ENCODE peak calls at places on chromosomes 5 and 9, in seven cellular contexts. S is lower leg skin, Q is tibial nerve, E is body of pancreas, W is K562, B is ovary, N is heart left ventricle. C is an unnamed sample.

GRCh38 chr9:133633681-133633990 is 2.5 kb upstream of the DBH start:
- DNase-seq in S (no peak), Q (no peak), E (no peak), W (no peak), B (no peak), N (no peak), C (no peak)

GRCh38 chr5:30343707-30344106 is 849.8 kb upstream of the CDH6 start:
- DNase-seq in S (no peak), Q (no peak), E (no peak), W (no peak), B (no peak), N (no peak), C (no peak)

GRCh38 chr9:20552874-20553624 is 69.2 kb downstream of the MLLT3 start:
- DNase-seq in S (no peak), Q (no peak), E (no peak), W (no peak), B (no peak), N (no peak), C (no peak)

GRCh38 chr9:87662808-87663528 is 63.0 kb upstream of the CTSL start:
- DNase-seq in S (peak; percentile 96), Q (peak; percentile 81), E (peak; percentile 75), W (peak; percentile 84), B (peak; percentile 79), N (peak; percentile 59), C (no peak)

GRCh38 chr9:88922091-88922490 is 69.2 kb upstream of the S1PR3 start:
- DNase-seq in S (no peak), Q (no peak), E (no peak), W (no peak), B (no peak), N (no peak), C (no peak)

GRCh38 chr5:37198842-37199241 is 50.3 kb downstream of the CPLANE1 start:
- DNase-seq in S (no peak), Q (no peak), E (no peak), W (no peak), B (no peak), N (no peak), C (no peak)

GRCh38 chr5:127820910-127821553 is 117.8 kb downstream of the CCDC192 start:
- DNase-seq in S (no peak), Q (no peak), E (no peak), W (no peak), B (no peak), N (no peak), C (no peak)

GRCh38 chr5:102866315-102866693 is 111.2 kb downstream of the PAM start:
- DNase-seq in S (no peak), Q (no peak), E (no peak), W (no peak), B (no peak), N (no peak), C (no peak)

GRCh38 chr5:177403826-177404640 is 3.6 kb upstream of the PFN3 start:
- DNase-seq in S (peak; percentile 96), Q (peak; percentile 61), E (peak; percentile 91), W (peak; percentile 94), B (peak; percentile 84), N (peak; percentile 85), C (peak; percentile 98)

GRCh38 chr9:107486674-107487520 is 2.7 kb downstream of the KLF4 start:
- DNase-seq in S (peak; percentile 88), Q (no peak), E (peak; percentile 16), W (no peak), B (no peak), N (peak; percentile 30), C (peak; percentile 73)

GRCh38 chr9:81565144-81565543 is 124.2 kb downstream of the TLE1 start:
- DNase-seq in S (no peak), Q (no peak), E (peak; percentile 32), W (no peak), B (no peak), N (no peak), C (no peak)

GRCh38 chr5:14186132-14186830 is 43.1 kb downstream of the TRIO start:
- DNase-seq in S (no peak), Q (no peak), E (no peak), W (no peak), B (no peak), N (no peak), C (no peak)

GRCh38 chr5:135999396-136000139 is 29.2 kb upstream of the TGFBI start:
- DNase-seq in S (no peak), Q (no peak), E (no peak), W (no peak), B (no peak), N (no peak), C (no peak)

GRCh38 chr5:171857537-171857936 is 71.9 kb downstream of the SMIM23 start:
- DNase-seq in S (peak; percentile 60), Q (no peak), E (no peak), W (no peak), B (no peak), N (no peak), C (no peak)

GRCh38 chr5:80961376-80962281 is 1.5 kb downstream of the RASGRF2 start:
- DNase-seq in S (no peak), Q (no peak), E (no peak), W (no peak), B (no peak), N (no peak), C (no peak)

GRCh38 chr9:106420511-106420944 is 442.4 kb upstream of the ZNF462 start:
- DNase-seq in S (no peak), Q (no peak), E (no peak), W (no peak), B (no peak), N (no peak), C (no peak)

GRCh38 chr5:145946112-145946861 is 9.9 kb downstream of the SH3RF2 start:
- DNase-seq in S (no peak), Q (no peak), E (no peak), W (no peak), B (no peak), N (peak; percentile 24), C (no peak)

GRCh38 chr5:151682751-151683331 is 3.9 kb downstream of the SPARC start:
- DNase-seq in S (no peak), Q (no peak), E (no peak), W (no peak), B (no peak), N (peak; percentile 46), C (no peak)

GRCh38 chr5:73126957-73127356 is 6.6 kb downstream of the TMEM171 start:
- DNase-seq in S (no peak), Q (no peak), E (no peak), W (no peak), B (no peak), N (no peak), C (no peak)

GRCh38 chr9:72145093-72145492 is 4.1 kb upstream of the GDA start:
- DNase-seq in S (no peak), Q (no peak), E (no peak), W (no peak), B (no peak), N (no peak), C (no peak)

GRCh38 chr9:137195525-137196220 is 4.9 kb downstream of the TPRN start:
- DNase-seq in S (no peak), Q (no peak), E (peak; percentile 88), W (no peak), B (no peak), N (no peak), C (no peak)

GRCh38 chr9:75382126-75382525 is 293.8 kb downstream of the OSTF1 start:
- DNase-seq in S (no peak), Q (no peak), E (no peak), W (no peak), B (no peak), N (no peak), C (no peak)

GRCh38 chr9:75378036-75378435 is 289.7 kb downstream of the OSTF1 start:
- DNase-seq in S (peak; percentile 92), Q (peak; percentile 37), E (peak; percentile 44), W (no peak), B (peak; percentile 17), N (peak; percentile 26), C (no peak)

GRCh38 chr9:75376855-75377254 is 288.5 kb downstream of the OSTF1 start:
- DNase-seq in S (no peak), Q (no peak), E (no peak), W (no peak), B (no peak), N (no peak), C (no peak)

GRCh38 chr9:75378926-75379325 is 290.6 kb downstream of the OSTF1 start:
- DNase-seq in S (no peak), Q (no peak), E (no peak), W (no peak), B (no peak), N (no peak), C (no peak)
- TF ChIP-seq POLR2A in S (no peak), Q (no peak), E (no peak), W (no peak), B (no peak), N (no peak), C (no peak)

GRCh38 chr5:149733129-149733900 is 3.2 kb downstream of the PPARGC1B start:
- DNase-seq in S (peak; percentile 60), Q (no peak), E (no peak), W (no peak), B (no peak), N (no peak), C (no peak)
- TF ChIP-seq POLR2A in S (no peak), Q (no peak), E (no peak), W (no peak), B (no peak), N (no peak), C (no peak)

DNA sequence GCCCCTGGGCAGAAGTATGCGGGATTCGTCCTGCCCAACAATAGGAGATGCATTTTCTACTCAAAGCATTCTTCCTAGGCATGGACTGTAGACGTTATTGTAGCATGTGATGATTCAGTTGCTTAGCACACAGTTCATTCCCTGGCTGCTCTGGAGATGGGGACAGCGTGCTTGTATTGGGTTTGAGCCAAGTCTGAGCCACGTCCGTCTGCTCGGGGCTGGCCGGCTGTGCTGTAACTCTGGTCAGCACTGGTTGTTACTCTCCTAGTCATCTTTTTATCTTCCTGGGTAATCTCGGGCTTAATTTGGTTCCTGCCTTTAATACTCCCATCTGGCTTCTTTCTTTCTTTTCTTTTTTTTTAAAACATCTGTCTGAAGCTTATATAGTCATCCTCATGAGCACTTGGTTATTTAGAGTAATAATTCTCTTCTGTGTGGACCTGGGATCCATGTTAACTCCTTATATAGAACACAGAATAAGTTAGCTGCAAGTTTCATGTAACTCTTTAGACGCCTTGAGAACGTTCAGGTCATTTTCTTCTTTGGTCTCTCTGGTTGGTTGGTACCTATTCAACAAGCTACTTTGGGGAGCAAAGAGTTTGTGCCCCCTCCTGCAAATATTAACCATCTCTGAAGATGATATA is 118.8 kb upstream of the RPS23 start:
- DNase-seq in S (peak; percentile 93), Q (peak; percentile 61), E (peak; percentile 66), W (peak; percentile 78), B (peak; percentile 50), N (peak; percentile 80), C (no peak)
- TF ChIP-seq POLR2A in S (no peak), Q (no peak), E (no peak), W (no peak), B (no peak), N (no peak), C (no peak)

DNA sequence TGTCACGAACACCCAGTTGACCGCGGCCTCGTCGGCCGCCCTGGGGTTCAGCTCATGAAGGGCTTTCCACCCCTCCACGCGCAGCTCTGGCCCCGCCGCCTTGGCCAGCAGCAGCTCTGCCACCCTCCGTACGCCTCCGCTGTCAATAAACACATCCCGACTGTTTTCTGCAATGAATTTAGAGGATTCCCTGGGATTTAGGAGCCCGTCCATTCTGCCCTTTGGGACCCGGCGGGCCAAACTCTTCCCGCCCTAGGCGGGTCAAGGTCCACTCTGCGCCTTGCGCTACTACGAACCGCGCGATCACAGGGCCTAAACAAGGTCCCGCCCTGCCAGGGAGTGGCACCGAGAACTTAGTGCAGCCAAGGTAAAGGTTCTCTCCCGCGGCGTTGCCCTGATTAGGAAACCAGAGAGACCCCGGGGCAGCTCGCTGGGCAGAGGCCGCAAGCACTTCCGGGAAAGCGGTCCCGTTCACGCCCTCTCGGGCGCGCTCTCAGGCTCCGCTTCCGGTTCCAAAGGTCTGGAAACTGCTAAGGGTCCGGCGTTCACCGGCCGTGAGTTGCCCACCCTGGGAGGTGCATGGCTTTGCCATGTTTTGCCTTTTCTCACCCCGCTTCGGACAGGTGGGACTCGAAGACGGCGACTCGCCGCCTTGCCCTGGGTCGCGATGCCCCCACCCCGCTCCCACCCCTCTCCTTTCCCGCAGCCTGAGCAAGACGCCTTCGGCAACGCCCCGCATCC is 23.6 kb downstream of the HNRNPK start:
- DNase-seq in S (peak; percentile 95), Q (peak; percentile 57), E (peak; percentile 80), W (peak; percentile 83), B (peak; percentile 78), N (peak; percentile 79), C (peak; percentile 93)
- TF ChIP-seq POLR2A in S (no peak), Q (no peak), E (peak; percentile 76), W (peak; percentile 80), B (no peak), N (no peak), C (no peak)